ENCODE peak calls at places on chromosome 3, in nine cellular contexts. A is CD8-positive, alpha-beta memory T cell; L is GM23338; V is Panc1; S is thoracic aorta; D is coronary artery; R is aorta; M is caudate nucleus; J is cardiac muscle cell. N is an unnamed sample.

GRCh38 chr3:152444029-152444641 is 175.4 kb downstream of the MBNL1 start:
- DNase-seq in A (no peak), L (peak; percentile 67), V (peak; percentile 65), S (no peak), D (no peak), R (no peak), M (no peak), J (peak; percentile 78), N (no peak)

GRCh38 chr3:52063026-52063723 is 6.8 kb upstream of the DUSP7 start:
- DNase-seq in A (no peak), L (no peak), V (no peak), S (no peak), D (no peak), R (no peak), M (no peak), J (no peak), N (no peak)

GRCh38 chr3:161388860-161389259 is 17.5 kb upstream of the SPTSSB start:
- DNase-seq in A (no peak), L (no peak), V (no peak), S (no peak), D (no peak), R (no peak), M (no peak), J (no peak), N (no peak)

GRCh38 chr3:72944696-72945095 is 51.9 kb upstream of the PPP4R2 start:
- DNase-seq in A (no peak), L (no peak), V (no peak), S (no peak), D (no peak), R (no peak), M (no peak), J (no peak), N (no peak)

GRCh38 chr3:52023860-52024764 is 28.4 kb upstream of the RPL29 start:
- DNase-seq in A (no peak), L (no peak), V (no peak), S (no peak), D (no peak), R (no peak), M (no peak), J (no peak), N (no peak)

GRCh38 chr3:9600597-9600996 is 47.0 kb upstream of the LHFPL4 start:
- DNase-seq in A (no peak), L (peak; percentile 87), V (no peak), S (no peak), D (no peak), R (no peak), M (peak; percentile 37), J (peak; percentile 30), N (no peak)

GRCh38 chr3:194174407-194174806 is 38.5 kb downstream of the HES1 start:
- DNase-seq in A (no peak), L (no peak), V (no peak), S (no peak), D (no peak), R (no peak), M (no peak), J (no peak), N (no peak)

GRCh38 chr3:26070854-26071253 is 281.0 kb downstream of the OXSM start:
- DNase-seq in A (no peak), L (no peak), V (no peak), S (no peak), D (no peak), R (no peak), M (no peak), J (no peak), N (no peak)

GRCh38 chr3:12900885-12901411 is 59.6 kb upstream of the RPL32 start:
- DNase-seq in A (no peak), L (no peak), V (no peak), S (no peak), D (no peak), R (no peak), M (no peak), J (no peak), N (no peak)

GRCh38 chr3:43218921-43219320 is 67.4 kb upstream of the SNRK start:
- DNase-seq in A (no peak), L (no peak), V (no peak), S (no peak), D (no peak), R (no peak), M (no peak), J (no peak), N (no peak)

GRCh38 chr3:11288786-11289637 is 16.8 kb downstream of the ATG7 start:
- DNase-seq in A (no peak), L (no peak), V (peak; percentile 87), S (no peak), D (no peak), R (no peak), M (no peak), J (peak; percentile 96), N (no peak)

GRCh38 chr3:138253609-138254008 is 66.5 kb downstream of the ARMC8 start:
- DNase-seq in A (no peak), L (no peak), V (no peak), S (no peak), D (no peak), R (no peak), M (no peak), J (no peak), N (no peak)

GRCh38 chr3:72043212-72044133 is 258.5 kb upstream of the PROK2 start:
- DNase-seq in A (no peak), L (no peak), V (no peak), S (no peak), D (no peak), R (no peak), M (no peak), J (peak; percentile 34), N (no peak)

GRCh38 chr3:157129782-157130137 is 30.2 kb downstream of the CCNL1 start:
- DNase-seq in A (no peak), L (peak; percentile 46), V (no peak), S (no peak), D (no peak), R (peak; percentile 69), M (no peak), J (peak; percentile 50), N (peak; percentile 58)

GRCh38 chr3:44029100-44029499 is 212.6 kb upstream of the TOPAZ1 start:
- DNase-seq in A (no peak), L (no peak), V (no peak), S (no peak), D (no peak), R (no peak), M (no peak), J (no peak), N (no peak)

GRCh38 chr3:197508051-197508451 is 47.7 kb downstream of the BDH1 start:
- DNase-seq in A (no peak), L (no peak), V (no peak), S (no peak), D (no peak), R (no peak), M (no peak), J (no peak), N (no peak)

GRCh38 chr3:98893740-98894139 is 7.8 kb downstream of the DCBLD2 start:
- DNase-seq in A (no peak), L (no peak), V (no peak), S (no peak), D (no peak), R (no peak), M (no peak), J (no peak), N (no peak)

GRCh38 chr3:128969993-128970740 is 23.7 kb downstream of the CFAP92 start:
- DNase-seq in A (peak; percentile 70), L (peak; percentile 78), V (peak; percentile 39), S (no peak), D (no peak), R (no peak), M (no peak), J (peak; percentile 63), N (no peak)

GRCh38 chr3:52781741-52782140 is 4.3 kb downstream of the ITIH1 start:
- DNase-seq in A (peak; percentile 37), L (no peak), V (no peak), S (no peak), D (no peak), R (peak; percentile 43), M (no peak), J (no peak), N (no peak)

GRCh38 chr3:167493240-167493639 is 19.4 kb upstream of the SERPINI2 start:
- DNase-seq in A (no peak), L (peak; percentile 80), V (no peak), S (no peak), D (no peak), R (no peak), M (no peak), J (no peak), N (no peak)

DNA sequence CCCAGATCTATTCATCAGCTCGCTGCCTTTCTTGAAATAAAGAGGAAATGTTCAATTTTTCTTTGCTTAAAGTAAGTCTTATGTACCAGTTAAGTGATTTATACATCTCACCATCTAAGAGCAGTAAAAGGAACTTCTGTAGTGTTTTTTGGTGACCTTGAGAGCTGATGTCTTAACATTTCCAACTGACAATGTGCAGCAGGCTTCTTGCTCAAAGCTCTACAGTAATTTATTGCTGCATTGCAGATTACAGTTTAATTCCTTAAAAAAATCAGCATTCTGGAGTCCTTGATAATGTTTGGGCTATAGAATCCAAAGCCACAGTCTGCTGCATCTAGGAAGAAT is 61.6 kb downstream of the DIPK2A start:
- DNase-seq in A (no peak), L (no peak), V (no peak), S (no peak), D (no peak), R (no peak), M (no peak), J (no peak), N (no peak)
- H3K27ac ChIP-seq in A (no peak overlapping the region), L (no peak overlapping the region), V (no peak overlapping the region), S (peak overlapping the region; percentile 48), D (no peak overlapping the region), R (peak overlapping the region; percentile 33), M (peak overlapping the region; percentile 99), J (no peak overlapping the region), N (no peak overlapping the region)

DNA sequence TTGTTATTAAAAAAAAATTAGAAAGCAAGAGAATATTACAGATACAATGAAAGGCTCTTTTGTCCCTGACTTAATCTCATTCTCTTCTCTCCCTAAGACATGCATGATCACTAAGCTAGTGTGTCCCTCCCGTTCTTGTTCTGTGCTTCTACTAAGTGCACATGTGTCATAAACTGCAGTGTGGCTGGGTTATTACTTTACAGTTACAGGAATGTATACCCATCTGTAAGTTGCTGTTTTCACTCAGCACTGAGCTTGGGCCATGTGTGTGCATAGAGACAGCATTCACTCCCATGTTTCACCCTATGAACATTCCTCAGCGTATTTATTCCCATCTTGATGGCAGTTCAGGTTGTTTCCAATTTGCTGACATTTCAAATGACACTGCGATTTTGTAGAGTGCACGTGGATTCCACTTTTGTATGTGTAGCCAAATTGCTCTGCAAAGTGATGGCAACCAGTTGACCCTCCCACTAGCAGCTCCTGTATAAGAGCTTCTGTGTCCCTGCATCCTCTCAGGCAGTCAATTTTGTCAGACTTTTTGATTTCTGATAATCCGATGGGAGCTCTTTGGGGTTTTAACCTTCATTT is 145.8 kb upstream of the UBE2E1 start:
- DNase-seq in A (no peak), L (no peak), V (no peak), S (no peak), D (no peak), R (no peak), M (no peak), J (no peak), N (no peak)
- H3K27ac ChIP-seq in A (no peak overlapping the region), L (no peak overlapping the region), V (peak overlapping the region; percentile 79), S (no peak overlapping the region), D (no peak overlapping the region), R (no peak overlapping the region), M (no peak overlapping the region), J (no peak overlapping the region), N (no peak overlapping the region)

GRCh38 chr3:33577588-33577987 is 137.4 kb upstream of the UBP1 start:
- DNase-seq in A (no peak), L (peak; percentile 70), V (no peak), S (no peak), D (no peak), R (no peak), M (no peak), J (no peak), N (no peak)
- H3K27ac ChIP-seq in A (no peak overlapping the region), L (peak overlapping the region; percentile 85), V (no peak overlapping the region), S (no peak overlapping the region), D (no peak overlapping the region), R (no peak overlapping the region), M (no peak overlapping the region), J (no peak overlapping the region), N (peak overlapping the region; percentile 55)

GRCh38 chr3:64895095-64895494 is 207.3 kb upstream of the ADAMTS9 start:
- DNase-seq in A (no peak), L (no peak), V (no peak), S (no peak), D (no peak), R (no peak), M (no peak), J (no peak), N (no peak)
- H3K27ac ChIP-seq in A (no peak overlapping the region), L (no peak overlapping the region), V (no peak overlapping the region), S (peak overlapping the region; percentile 4), D (peak overlapping the region; percentile 21), R (no peak overlapping the region), M (no peak overlapping the region), J (peak overlapping the region; percentile 46), N (no peak overlapping the region)